ENCODE peak calls at places on chromosomes 5 and 9, in four cellular contexts. One of them, this sample, is unnamed.

GRCh38 chr5:126965061-126965475 is 65.3 kb downstream of the MARCHF3 start:
- DNase-seq in tibial artery: no peak
- DNase-seq in left lung: no peak
- DNase-seq in fibroblast of lung: peak; percentile 84
- DNase-seq in this sample: no peak

GRCh38 chr9:136656795-136657611 is 5.7 kb upstream of the EGFL7 start:
- DNase-seq in tibial artery: peak; percentile 66
- DNase-seq in left lung: no peak
- DNase-seq in fibroblast of lung: no peak
- DNase-seq in this sample: no peak

GRCh38 chr9:78967557-78968212 is 604.1 kb upstream of the TLE4 start:
- DNase-seq in tibial artery: no peak
- DNase-seq in left lung: no peak
- DNase-seq in fibroblast of lung: no peak
- DNase-seq in this sample: no peak

GRCh38 chr5:88780731-88781130 is 102.3 kb downstream of the MEF2C start:
- DNase-seq in tibial artery: no peak
- DNase-seq in left lung: no peak
- DNase-seq in fibroblast of lung: no peak
- DNase-seq in this sample: no peak

GRCh38 chr5:17367256-17367845 is 130.7 kb upstream of the TAF11L2 start:
- DNase-seq in tibial artery: no peak
- DNase-seq in left lung: no peak
- DNase-seq in fibroblast of lung: no peak
- DNase-seq in this sample: no peak

GRCh38 chr5:42515504-42515903 is 92.3 kb downstream of the GHR start:
- DNase-seq in tibial artery: no peak
- DNase-seq in left lung: no peak
- DNase-seq in fibroblast of lung: no peak
- DNase-seq in this sample: no peak

GRCh38 chr9:129381481-129381957 is 203.5 kb upstream of the IER5L start:
- DNase-seq in tibial artery: peak; percentile 63
- DNase-seq in left lung: no peak
- DNase-seq in fibroblast of lung: no peak
- DNase-seq in this sample: peak; percentile 72

GRCh38 chr5:108028411-108028810 is 353.5 kb downstream of the FBXL17 start:
- DNase-seq in tibial artery: no peak
- DNase-seq in left lung: no peak
- DNase-seq in fibroblast of lung: peak; percentile 44
- DNase-seq in this sample: no peak

GRCh38 chr9:130857864-130858730 is 23.0 kb downstream of the ABL1 start:
- DNase-seq in tibial artery: peak; percentile 93
- DNase-seq in left lung: no peak
- DNase-seq in fibroblast of lung: peak; percentile 98
- DNase-seq in this sample: peak; percentile 76

GRCh38 chr5:9425710-9426109 is 120.2 kb downstream of the SEMA5A start:
- DNase-seq in tibial artery: no peak
- DNase-seq in left lung: no peak
- DNase-seq in fibroblast of lung: no peak
- DNase-seq in this sample: no peak
- H3K4me3 ChIP-seq in tibial artery: no peak overlapping the region
- H3K4me3 ChIP-seq in left lung: no peak overlapping the region
- H3K4me3 ChIP-seq in fibroblast of lung: no peak overlapping the region
- H3K4me3 ChIP-seq in this sample: no peak overlapping the region

DNA sequence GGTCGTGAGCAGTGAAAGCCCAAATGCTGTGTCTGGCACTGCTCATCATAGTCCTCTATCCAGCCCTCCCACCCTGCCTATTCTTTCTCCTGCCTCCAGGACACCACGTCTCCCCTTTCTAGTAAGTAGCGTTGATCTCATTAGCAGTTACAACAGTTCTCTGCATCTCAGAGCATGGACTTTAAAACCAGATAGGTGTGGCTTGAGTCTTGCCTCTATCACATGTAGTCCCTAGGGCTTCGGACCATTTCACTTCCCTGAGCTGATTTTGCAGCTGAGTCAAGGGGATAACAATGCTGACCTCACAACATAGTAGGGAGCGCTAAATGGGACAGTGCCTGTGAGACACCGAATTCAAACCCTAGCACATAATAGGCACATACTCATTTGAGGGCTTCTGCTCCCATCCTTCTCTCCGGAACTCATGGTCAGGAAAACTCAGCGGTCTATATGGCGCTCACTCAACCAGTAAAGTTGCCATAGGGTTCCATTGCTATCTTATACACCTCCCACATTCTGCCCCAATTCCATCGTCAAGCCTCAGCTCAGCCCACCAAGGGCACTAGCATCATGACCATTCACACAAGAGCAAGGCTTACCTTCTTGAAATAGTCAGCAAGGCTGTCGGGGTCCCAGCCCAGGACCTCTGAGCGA is 515 bp downstream of the LCP2 start:
- DNase-seq in tibial artery: no peak
- DNase-seq in left lung: no peak
- DNase-seq in fibroblast of lung: no peak
- DNase-seq in this sample: no peak
- H3K27ac ChIP-seq in tibial artery: peak overlapping the region; percentile 46
- H3K27ac ChIP-seq in left lung: peak overlapping the region; percentile 96
- H3K27ac ChIP-seq in fibroblast of lung: no peak overlapping the region
- H3K27ac ChIP-seq in this sample: no peak overlapping the region

GRCh38 chr5:105740242-105740641 is 1930.5 kb downstream of the EFNA5 start:
- DNase-seq in tibial artery: no peak
- DNase-seq in left lung: no peak
- DNase-seq in fibroblast of lung: no peak
- DNase-seq in this sample: no peak
- H3K4me3 ChIP-seq in tibial artery: no peak overlapping the region
- H3K4me3 ChIP-seq in left lung: no peak overlapping the region
- H3K4me3 ChIP-seq in fibroblast of lung: no peak overlapping the region
- H3K4me3 ChIP-seq in this sample: no peak overlapping the region

GRCh38 chr9:96027271-96028131 is 152.0 kb downstream of the ERCC6L2 start:
- DNase-seq in tibial artery: no peak
- DNase-seq in left lung: no peak
- DNase-seq in fibroblast of lung: no peak
- DNase-seq in this sample: no peak
- H3K27ac ChIP-seq in tibial artery: peak overlapping the region; percentile 50
- H3K27ac ChIP-seq in left lung: no peak overlapping the region
- H3K27ac ChIP-seq in fibroblast of lung: no peak overlapping the region
- H3K27ac ChIP-seq in this sample: no peak overlapping the region